ENCODE peak calls at places on chromosomes 4 and X, in seven cellular contexts. H, I, P, K, F, A and V are unnamed samples.

GRCh38 chrX:371907-372306 is 14.8 kb downstream of the PPP2R3B start:
- DNase-seq in H (no peak), I (no peak), P (peak), K (no peak), F (no peak), A (no peak), V (no peak)

GRCh38 chrX:115029869-115030564 is 12.6 kb upstream of the IL13RA2 start:
- DNase-seq in H (peak), I (no peak), P (no peak), K (no peak), F (no peak), A (no peak), V (no peak)

GRCh38 chrX:19616959-19617358 is 101.7 kb upstream of the MAP3K15 start:
- DNase-seq in H (peak), I (no peak), P (no peak), K (no peak), F (no peak), A (no peak), V (no peak)

GRCh38 chr4:183165371-183165770 is 66.3 kb downstream of the WWC2 start:
- DNase-seq in H (peak), I (no peak), P (no peak), K (no peak), F (no peak), A (no peak), V (no peak)

GRCh38 chrX:119427795-119428185 is 28.7 kb downstream of the SLC25A43 start:
- DNase-seq in H (no peak), I (no peak), P (no peak), K (no peak), F (no peak), A (no peak), V (no peak)

GRCh38 chr4:147787204-147787603 is 55.3 kb downstream of the ARHGAP10 start:
- DNase-seq in H (peak), I (peak), P (no peak), K (no peak), F (peak), A (no peak), V (no peak)

GRCh38 chr4:41339812-41340809 is 83.4 kb downstream of the UCHL1 start:
- DNase-seq in H (peak), I (no peak), P (no peak), K (no peak), F (no peak), A (peak), V (no peak)

GRCh38 chrX:67574696-67575095 is 30.9 kb downstream of the AR start:
- DNase-seq in H (peak), I (no peak), P (no peak), K (no peak), F (no peak), A (no peak), V (no peak)

GRCh38 chr4:87633239-87633638 is 16.8 kb upstream of the DMP1 start:
- DNase-seq in H (peak), I (no peak), P (no peak), K (no peak), F (no peak), A (peak), V (no peak)

DNA sequence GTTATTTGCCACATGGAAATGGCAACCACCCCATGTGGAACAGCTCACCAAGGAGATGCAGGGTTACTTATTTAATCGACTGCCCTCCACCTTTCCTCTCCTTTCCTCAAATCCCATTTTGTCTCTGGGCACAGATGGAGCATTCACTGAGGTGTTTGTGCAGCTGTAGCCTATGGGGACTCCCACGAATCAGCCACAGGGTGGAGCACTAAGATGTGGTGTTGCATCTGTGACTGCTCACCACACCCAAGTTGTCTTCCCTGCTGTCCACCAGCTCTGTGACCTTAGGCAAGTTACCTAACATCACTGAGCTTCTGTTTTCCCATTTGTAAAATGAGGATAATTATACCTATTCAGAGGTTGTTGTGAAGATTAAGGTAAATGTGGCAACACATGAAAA is 252.4 kb upstream of the CPEB2 start:
- DNase-seq in H (peak), I (no peak), P (no peak), K (peak), F (no peak), A (peak), V (no peak)
- TF ChIP-seq CTCF in H (peak), I (peak), P (peak), K (peak), F (peak), A (peak), V (peak)

DNA sequence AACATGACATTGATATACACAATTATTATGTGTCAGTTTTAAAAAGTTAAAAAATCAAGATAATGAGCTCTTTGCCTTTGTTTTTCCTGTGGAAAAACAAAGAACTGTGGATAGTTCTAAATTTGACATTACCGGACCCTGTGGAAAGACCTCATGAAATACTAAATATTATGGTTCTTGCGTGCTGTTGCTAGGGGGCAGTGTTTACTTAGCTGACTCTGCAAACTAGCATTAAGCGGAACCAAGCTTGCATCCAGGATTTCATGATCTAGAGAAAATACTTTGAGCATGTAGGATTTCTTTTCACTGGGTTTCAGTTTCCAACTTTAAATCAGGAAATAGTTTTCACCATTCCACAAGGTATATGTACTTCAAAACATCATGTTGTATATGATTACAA is 33.6 kb downstream of the CLCN4 start:
- DNase-seq in H (peak), I (no peak), P (no peak), K (peak), F (peak), A (peak), V (no peak)
- TF ChIP-seq CTCF in H (peak), I (peak), P (peak), K (peak), F (peak), A (peak), V (peak)

GRCh38 chr4:24984602-24985532 is 45.9 kb downstream of the LGI2 start:
- DNase-seq in H (no peak), I (no peak), P (no peak), K (no peak), F (no peak), A (no peak), V (no peak)

GRCh38 chr4:24979554-24979953 is 51.2 kb downstream of the LGI2 start:
- DNase-seq in H (peak), I (no peak), P (no peak), K (no peak), F (peak), A (no peak), V (no peak)

GRCh38 chr4:24975505-24975904 is 55.2 kb downstream of the LGI2 start:
- DNase-seq in H (no peak), I (no peak), P (no peak), K (no peak), F (no peak), A (no peak), V (no peak)

GRCh38 chr4:24978291-24979072 is 52.3 kb downstream of the LGI2 start:
- DNase-seq in H (no peak), I (no peak), P (no peak), K (no peak), F (no peak), A (no peak), V (no peak)

GRCh38 chr4:24980064-24980690 is 50.6 kb downstream of the LGI2 start:
- DNase-seq in H (peak), I (peak), P (no peak), K (peak), F (peak), A (peak), V (peak)
- TF ChIP-seq CTCF in H (peak), I (peak), P (peak), K (peak), F (peak), A (peak), V (peak)

DNA sequence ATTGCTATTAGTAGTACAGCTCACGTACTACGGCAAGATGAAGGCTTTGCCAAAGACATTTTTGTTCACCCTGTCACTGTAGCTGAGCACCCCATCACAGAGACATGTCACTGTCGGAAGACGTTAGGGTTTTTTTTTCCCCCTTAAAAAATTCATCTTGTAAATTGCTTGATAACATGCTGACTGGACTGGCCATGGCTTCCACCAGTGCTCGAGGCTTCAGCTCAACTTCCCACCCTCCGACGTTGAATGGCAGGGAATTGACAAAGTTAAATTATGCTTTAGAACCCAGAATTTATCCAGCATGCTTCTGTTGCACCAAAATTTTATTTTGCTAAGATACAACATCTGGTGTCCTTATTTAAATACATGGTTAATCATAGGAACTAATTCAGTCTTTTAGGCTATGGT is 707 bp upstream of the OTUD4 start:
- DNase-seq in H (no peak), I (no peak), P (no peak), K (no peak), F (no peak), A (no peak), V (no peak)
- TF ChIP-seq CTCF in H (no peak), I (no peak), P (no peak), K (no peak), F (no peak), A (no peak), V (no peak)

DNA sequence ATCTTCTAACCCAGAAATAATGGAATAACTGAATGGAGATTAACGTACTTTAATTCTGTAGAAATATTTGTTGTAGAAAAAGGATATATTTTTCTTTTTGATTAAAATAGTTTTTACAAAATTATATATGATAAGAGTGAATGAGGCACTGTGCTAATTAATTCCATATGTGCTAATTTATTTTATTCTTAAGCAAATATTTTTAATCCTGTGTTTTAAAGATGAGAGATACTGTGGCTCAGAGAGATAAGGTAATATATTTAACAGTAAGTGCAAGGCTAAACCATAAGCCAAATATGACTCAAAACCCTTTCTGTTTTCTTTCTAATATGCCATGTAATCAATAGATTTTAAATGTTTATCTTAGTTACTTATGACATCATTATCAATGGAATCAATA is 88.2 kb downstream of the EMCN start:
- DNase-seq in H (no peak), I (no peak), P (no peak), K (no peak), F (no peak), A (no peak), V (no peak)
- TF ChIP-seq CTCF in H (no peak), I (no peak), P (no peak), K (no peak), F (no peak), A (no peak), V (no peak)

DNA sequence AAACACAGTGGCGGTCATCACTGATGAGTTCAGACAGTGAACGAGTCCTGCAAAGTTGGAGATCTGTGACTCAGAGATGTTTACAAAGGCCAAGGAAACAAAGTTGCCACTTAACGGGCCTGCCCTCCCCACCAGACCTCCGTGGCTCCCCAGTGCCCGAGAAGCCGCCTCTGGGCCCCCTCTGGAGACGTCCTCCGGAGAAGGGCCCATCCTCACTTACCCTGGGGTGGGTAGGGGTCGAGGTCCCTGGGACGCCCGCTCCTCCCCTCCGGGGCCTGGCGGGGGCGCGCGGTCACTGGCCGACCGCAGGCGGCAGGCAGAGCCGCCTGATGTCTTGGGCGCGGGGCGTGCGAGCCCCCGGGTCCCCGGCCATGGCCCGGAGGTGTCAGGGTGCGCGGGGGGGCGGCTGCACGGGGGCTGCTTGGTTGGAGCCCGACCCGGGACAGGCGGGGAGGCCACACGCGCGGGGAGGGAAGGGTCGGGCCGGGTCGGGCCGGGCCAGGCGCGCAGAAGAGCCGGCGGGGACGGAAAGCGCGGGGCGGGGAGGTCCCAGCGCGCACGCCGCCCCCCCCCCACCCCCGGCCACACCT is 590 bp downstream of the DHRSX start:
- DNase-seq in H (peak), I (no peak), P (no peak), K (peak), F (no peak), A (peak), V (peak)
- TF ChIP-seq CTCF in H (peak), I (no peak), P (no peak), K (peak), F (no peak), A (no peak), V (peak)

GRCh38 chr4:71732066-71732465 is 51.8 kb downstream of the GC start:
- DNase-seq in H (no peak), I (no peak), P (no peak), K (no peak), F (no peak), A (no peak), V (no peak)

GRCh38 chr4:71729856-71730255 is 54.0 kb downstream of the GC start:
- DNase-seq in H (no peak), I (no peak), P (no peak), K (no peak), F (no peak), A (no peak), V (no peak)

DNA sequence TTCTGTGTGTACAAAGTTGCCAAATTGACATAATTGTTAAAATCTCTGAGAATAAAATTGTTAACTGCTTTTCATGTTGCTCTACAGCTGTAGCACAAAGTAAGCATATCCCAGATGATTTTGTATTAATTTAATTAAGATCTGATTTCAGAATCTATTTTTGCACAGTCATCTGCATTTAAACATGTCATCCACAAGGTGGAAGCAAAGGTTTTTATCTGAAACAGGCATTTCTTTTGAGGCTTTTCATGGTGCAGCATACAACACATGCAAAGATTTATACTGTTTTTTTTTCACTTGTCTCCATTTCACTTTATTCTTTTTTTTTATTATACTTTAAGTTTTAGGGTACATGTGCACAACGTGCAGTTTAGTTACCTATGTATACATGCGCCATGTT is 51.2 kb downstream of the GC start:
- DNase-seq in H (peak), I (no peak), P (no peak), K (peak), F (no peak), A (peak), V (no peak)
- TF ChIP-seq CTCF in H (peak), I (peak), P (peak), K (peak), F (no peak), A (peak), V (peak)

GRCh38 chrX:40539214-40540142 is 41.3 kb upstream of the ATP6AP2 start:
- DNase-seq in H (peak), I (no peak), P (no peak), K (peak), F (peak), A (peak), V (no peak)
- TF ChIP-seq CTCF in H (peak), I (no peak), P (no peak), K (peak), F (no peak), A (no peak), V (peak)